ENCODE peak calls at places on chromosomes 12 and 14, in six cellular contexts. E is mesendoderm, B is SW 1271, Z is RCC 7860, V is PC-9, A is NCI-H1930. Y is an unnamed sample.

GRCh38 chr14:101062065-101062450 is 158.5 kb upstream of the RTL1 start:
- DNase-seq in E (no peak), B (no peak), Z (no peak), V (no peak), A (no peak), Y (no peak)

GRCh38 chr12:131933387-131933786 is 4.3 kb downstream of the PUS1 start:
- DNase-seq in E (no peak), B (no peak), Z (no peak), V (no peak), A (no peak), Y (no peak)

GRCh38 chr12:43969882-43970281 is 134.0 kb downstream of the TMEM117 start:
- DNase-seq in E (no peak), B (no peak), Z (peak), V (no peak), A (no peak), Y (no peak)

GRCh38 chr12:49875115-49875720 is 28.5 kb downstream of the FAIM2 start:
- DNase-seq in E (no peak), B (no peak), Z (no peak), V (no peak), A (no peak), Y (no peak)

GRCh38 chr12:124869011-124869665 is 5.5 kb upstream of the SCARB1 start:
- DNase-seq in E (peak), B (no peak), Z (no peak), V (no peak), A (no peak), Y (no peak)

GRCh38 chr12:49346659-49347306 is at the start of gene DNAJC22:
- DNase-seq in E (peak), B (no peak), Z (no peak), V (peak), A (peak), Y (no peak)

GRCh38 chr12:57095440-57095839 is 6.5 kb downstream of the NAB2 start:
- DNase-seq in E (no peak), B (no peak), Z (no peak), V (no peak), A (no peak), Y (no peak)

GRCh38 chr14:78863143-78863542 is 693.0 kb downstream of the NRXN3 start:
- DNase-seq in E (peak), B (no peak), Z (no peak), V (peak), A (no peak), Y (no peak)

GRCh38 chr12:30420561-30420960 is 275.1 kb downstream of the IPO8 start:
- DNase-seq in E (no peak), B (no peak), Z (no peak), V (no peak), A (no peak), Y (no peak)

GRCh38 chr14:64760916-64761315 is 56.7 kb downstream of the PLEKHG3 start:
- DNase-seq in E (no peak), B (no peak), Z (no peak), V (no peak), A (no peak), Y (no peak)

GRCh38 chr14:31926123-31926522 is 151.0 kb upstream of the ARHGAP5 start:
- DNase-seq in E (peak), B (no peak), Z (peak), V (no peak), A (peak), Y (no peak)

GRCh38 chr14:89853976-89854693 is 100.4 kb downstream of the EFCAB11 start:
- DNase-seq in E (no peak), B (no peak), Z (no peak), V (no peak), A (no peak), Y (no peak)

GRCh38 chr14:79134346-79134745 is 964.2 kb downstream of the NRXN3 start:
- DNase-seq in E (no peak), B (no peak), Z (no peak), V (no peak), A (no peak), Y (no peak)

GRCh38 chr12:68420225-68421008 is 88.3 kb upstream of the MDM1 start:
- DNase-seq in E (no peak), B (no peak), Z (no peak), V (no peak), A (no peak), Y (no peak)

GRCh38 chr14:51176819-51177218 is 63.2 kb upstream of the TMX1 start:
- DNase-seq in E (no peak), B (no peak), Z (no peak), V (no peak), A (no peak), Y (no peak)

GRCh38 chr14:71061458-71061857 is 154.2 kb downstream of the PCNX1 start:
- DNase-seq in E (peak), B (no peak), Z (no peak), V (no peak), A (no peak), Y (no peak)

GRCh38 chr14:51369814-51370213 is 129.8 kb downstream of the TMX1 start:
- DNase-seq in E (no peak), B (no peak), Z (no peak), V (no peak), A (no peak), Y (no peak)

GRCh38 chr12:87074801-87075200 is 818.6 kb upstream of the MGAT4C start:
- DNase-seq in E (no peak), B (no peak), Z (no peak), V (no peak), A (no peak), Y (peak)

GRCh38 chr12:6146951-6147350 is 22.5 kb upstream of the VWF start:
- DNase-seq in E (no peak), B (no peak), Z (no peak), V (no peak), A (no peak), Y (no peak)